ENCODE peak calls at places on chromosomes 7 and 10, in four cellular contexts. One of them, this sample, is unnamed.

GRCh38 chr10:123687758-123688157 is 21.6 kb downstream of the GPR26 start:
- DNase-seq in OCI-LY7: no peak
- DNase-seq in AG10803: no peak
- DNase-seq in lower lobe of right lung: no peak
- DNase-seq in this sample: no peak

GRCh38 chr7:128453836-128454804 is 1.6 kb upstream of the HILPDA start:
- DNase-seq in OCI-LY7: no peak
- DNase-seq in lower lobe of right lung: peak; percentile 72
- DNase-seq in AG10803: peak; percentile 85
- DNase-seq in this sample: peak; percentile 78

GRCh38 chr7:23293500-23294073 is 5.6 kb upstream of the MALSU1 start:
- DNase-seq in lower lobe of right lung: no peak
- DNase-seq in OCI-LY7: no peak
- DNase-seq in AG10803: no peak
- DNase-seq in this sample: no peak

GRCh38 chr10:109633846-109634245 is 289.5 kb downstream of the XPNPEP1 start:
- DNase-seq in AG10803: no peak
- DNase-seq in lower lobe of right lung: no peak
- DNase-seq in OCI-LY7: peak; percentile 38
- DNase-seq in this sample: no peak

GRCh38 chr7:48097511-48098231 is 8.6 kb downstream of the UPP1 start:
- DNase-seq in OCI-LY7: no peak
- DNase-seq in lower lobe of right lung: no peak
- DNase-seq in AG10803: peak; percentile 49
- DNase-seq in this sample: no peak

GRCh38 chr10:131841131-131841661 is 59.6 kb upstream of the PPP2R2D start:
- DNase-seq in lower lobe of right lung: peak; percentile 16
- DNase-seq in AG10803: no peak
- DNase-seq in OCI-LY7: no peak
- DNase-seq in this sample: no peak

GRCh38 chr7:38398725-38399321 is 125.4 kb upstream of the TARP start:
- DNase-seq in AG10803: peak; percentile 41
- DNase-seq in OCI-LY7: peak; percentile 61
- DNase-seq in lower lobe of right lung: peak; percentile 73
- DNase-seq in this sample: peak; percentile 66

GRCh38 chr7:40804477-40805215 is 669.8 kb downstream of the SUGCT start:
- DNase-seq in lower lobe of right lung: no peak
- DNase-seq in AG10803: peak; percentile 86
- DNase-seq in OCI-LY7: no peak
- DNase-seq in this sample: peak; percentile 62

GRCh38 chr10:49123981-49124920 is 8.9 kb upstream of the VSTM4 start:
- DNase-seq in lower lobe of right lung: no peak
- DNase-seq in AG10803: no peak
- DNase-seq in OCI-LY7: no peak
- DNase-seq in this sample: no peak

GRCh38 chr10:127243490-127244272 is 47.3 kb upstream of the INSYN2A start:
- DNase-seq in lower lobe of right lung: no peak
- DNase-seq in OCI-LY7: peak; percentile 3
- DNase-seq in AG10803: peak; percentile 31
- DNase-seq in this sample: peak; percentile 47

GRCh38 chr10:675532-675931 is 13.9 kb downstream of the DIP2C start:
- DNase-seq in OCI-LY7: no peak
- DNase-seq in AG10803: no peak
- DNase-seq in lower lobe of right lung: no peak
- DNase-seq in this sample: no peak

GRCh38 chr10:92688927-92689662 is 660 bp upstream of the HHEX start:
- DNase-seq in AG10803: no peak
- DNase-seq in OCI-LY7: peak; percentile 56
- DNase-seq in lower lobe of right lung: no peak
- DNase-seq in this sample: no peak

GRCh38 chr7:20328692-20329091 is 2.0 kb upstream of the ITGB8 start:
- DNase-seq in AG10803: no peak
- DNase-seq in OCI-LY7: no peak
- DNase-seq in lower lobe of right lung: no peak
- DNase-seq in this sample: no peak
- H3K4me3 ChIP-seq in AG10803: no peak overlapping the region
- H3K4me3 ChIP-seq in OCI-LY7: no peak overlapping the region
- H3K4me3 ChIP-seq in lower lobe of right lung: no peak overlapping the region
- H3K4me3 ChIP-seq in this sample: no peak overlapping the region

GRCh38 chr7:142481548-142481947 is 223.7 kb upstream of the PRSS58 start:
- DNase-seq in lower lobe of right lung: no peak
- DNase-seq in OCI-LY7: no peak
- DNase-seq in AG10803: peak; percentile 49
- DNase-seq in this sample: peak; percentile 34
- TF ChIP-seq CTCF in lower lobe of right lung: no peak
- TF ChIP-seq CTCF in OCI-LY7: peak; percentile 38
- TF ChIP-seq CTCF in AG10803: peak; percentile 61
- TF ChIP-seq CTCF in this sample: peak; percentile 55

DNA sequence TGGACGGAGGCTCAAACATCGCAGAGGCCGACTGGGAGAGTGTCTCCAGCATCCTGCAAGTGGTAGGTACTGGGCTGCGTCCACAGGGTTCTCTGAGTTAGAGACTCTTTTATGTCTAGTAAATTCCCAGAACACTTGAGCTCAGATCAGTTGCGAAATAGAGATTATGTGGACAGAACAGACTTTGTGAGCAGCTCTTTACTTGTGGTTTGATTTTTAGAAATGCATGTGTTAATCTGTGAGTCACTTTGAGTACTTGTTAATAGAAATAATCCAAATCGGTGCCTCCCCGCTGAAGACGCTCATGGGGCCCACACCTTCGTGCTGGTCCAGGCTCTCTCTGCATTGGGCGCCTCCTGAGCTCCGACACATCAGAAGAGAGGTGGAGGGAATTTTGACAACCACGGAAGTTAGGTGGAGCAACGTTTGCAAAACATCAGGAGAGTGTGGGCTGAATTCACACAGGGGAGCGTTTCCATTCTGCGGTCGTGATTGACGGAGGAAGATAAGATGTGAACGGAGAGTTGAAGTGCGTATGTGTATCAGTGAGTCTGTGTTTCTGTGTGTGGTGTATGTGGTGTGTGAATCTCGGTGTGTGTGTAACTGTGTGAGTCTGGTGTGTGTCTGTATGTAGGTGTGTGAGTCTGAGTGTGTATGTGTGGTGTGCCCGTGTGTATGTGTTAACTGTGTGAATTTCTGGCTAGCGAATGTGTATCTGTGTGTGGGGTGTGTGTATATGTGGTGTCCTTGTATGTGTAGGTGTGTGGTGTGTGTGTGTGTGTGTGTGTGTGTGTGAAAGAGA is 32.1 kb downstream of the PFKP start:
- DNase-seq in lower lobe of right lung: no peak
- DNase-seq in AG10803: peak; percentile 88
- DNase-seq in OCI-LY7: no peak
- DNase-seq in this sample: peak; percentile 80
- H3K4me3 ChIP-seq in lower lobe of right lung: no peak overlapping the region
- H3K4me3 ChIP-seq in AG10803: no peak overlapping the region
- H3K4me3 ChIP-seq in OCI-LY7: no peak overlapping the region
- H3K4me3 ChIP-seq in this sample: no peak overlapping the region

GRCh38 chr7:15753834-15754600 is 67.5 kb upstream of the MEOX2 start:
- DNase-seq in OCI-LY7: no peak
- DNase-seq in lower lobe of right lung: no peak
- DNase-seq in AG10803: peak; percentile 66
- DNase-seq in this sample: no peak

GRCh38 chr7:15755061-15755460 is 68.6 kb upstream of the MEOX2 start:
- DNase-seq in lower lobe of right lung: no peak
- DNase-seq in AG10803: peak; percentile 90
- DNase-seq in OCI-LY7: no peak
- DNase-seq in this sample: peak; percentile 4

GRCh38 chr7:15757041-15757995 is 70.8 kb upstream of the MEOX2 start:
- DNase-seq in lower lobe of right lung: no peak
- DNase-seq in AG10803: peak; percentile 48
- DNase-seq in OCI-LY7: no peak
- DNase-seq in this sample: peak; percentile 10
- TF ChIP-seq CTCF in lower lobe of right lung: no peak
- TF ChIP-seq CTCF in AG10803: no peak
- TF ChIP-seq CTCF in OCI-LY7: no peak
- TF ChIP-seq CTCF in this sample: no peak

DNA sequence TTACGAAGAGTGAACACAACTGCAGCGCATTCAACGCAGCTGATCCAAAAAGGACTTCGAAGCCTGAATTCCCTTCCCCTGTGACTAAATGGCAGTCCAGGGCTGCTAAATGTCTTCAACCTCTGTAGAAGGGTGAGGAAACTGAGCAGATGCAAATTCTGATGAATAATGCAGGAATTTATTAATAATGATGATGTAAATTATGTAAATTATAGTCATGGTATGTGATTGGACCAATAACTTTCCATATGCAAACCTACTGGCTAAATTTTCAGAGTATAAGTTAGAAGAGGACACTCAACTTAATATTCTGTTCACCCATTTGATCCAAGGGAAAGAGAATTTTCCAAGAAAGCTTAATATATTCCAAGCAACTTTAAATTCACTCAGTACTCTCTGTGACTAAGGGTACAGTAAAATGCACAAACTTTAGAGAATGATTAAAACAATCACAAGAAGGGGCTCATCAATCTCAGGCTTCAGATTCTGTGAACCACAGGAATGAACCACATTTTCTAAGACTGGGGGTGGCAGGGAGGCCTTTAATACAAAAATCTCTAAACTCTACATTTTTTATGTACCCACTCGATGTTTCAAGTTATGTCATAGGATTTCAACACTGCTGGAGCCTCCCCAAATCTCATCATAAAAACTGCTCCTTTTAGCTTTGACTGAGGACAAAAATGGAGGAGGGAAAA is 3.5 kb downstream of the FGFR2 start:
- DNase-seq in lower lobe of right lung: no peak
- DNase-seq in OCI-LY7: no peak
- DNase-seq in AG10803: peak; percentile 73
- DNase-seq in this sample: no peak
- H3K4me3 ChIP-seq in lower lobe of right lung: no peak overlapping the region
- H3K4me3 ChIP-seq in OCI-LY7: no peak overlapping the region
- H3K4me3 ChIP-seq in AG10803: no peak overlapping the region
- H3K4me3 ChIP-seq in this sample: no peak overlapping the region

DNA sequence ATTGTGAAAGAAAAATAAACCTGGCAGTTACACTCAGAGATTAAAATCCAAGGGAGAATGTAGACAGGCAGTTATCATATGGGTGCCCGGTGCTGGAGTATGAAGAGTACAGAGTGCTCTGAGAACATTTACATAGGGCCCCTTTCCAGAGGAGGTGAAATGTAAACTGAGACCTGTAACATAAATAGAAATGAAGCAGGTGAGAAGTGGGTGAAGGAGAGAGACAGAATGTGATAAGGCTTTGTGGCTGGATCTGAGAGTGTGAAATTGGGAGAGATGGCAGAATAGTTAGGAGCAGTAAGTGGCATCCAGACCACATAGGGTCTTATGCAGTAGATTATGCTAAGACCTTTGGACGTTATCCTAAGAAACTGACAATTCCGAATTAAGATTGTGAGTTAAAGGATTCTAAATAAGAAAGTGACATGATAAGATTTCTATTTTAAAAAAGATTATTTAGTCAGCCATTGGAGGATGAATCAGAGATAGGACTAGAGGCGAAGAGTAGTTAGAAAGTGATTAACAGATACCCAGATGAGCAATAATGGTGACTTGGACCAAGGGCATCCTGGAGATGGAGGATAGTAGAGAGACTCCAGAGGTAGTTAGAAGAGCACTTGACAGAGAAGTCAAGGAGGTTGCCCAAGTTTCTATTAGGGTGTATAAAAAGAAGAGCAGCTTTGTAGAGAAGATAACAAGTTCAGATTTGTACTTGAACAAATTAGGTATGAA is 36.7 kb downstream of the DNAH11 start:
- DNase-seq in lower lobe of right lung: no peak
- DNase-seq in AG10803: no peak
- DNase-seq in OCI-LY7: no peak
- DNase-seq in this sample: no peak
- TF ChIP-seq CTCF in lower lobe of right lung: no peak
- TF ChIP-seq CTCF in AG10803: no peak
- TF ChIP-seq CTCF in OCI-LY7: no peak
- TF ChIP-seq CTCF in this sample: no peak

DNA sequence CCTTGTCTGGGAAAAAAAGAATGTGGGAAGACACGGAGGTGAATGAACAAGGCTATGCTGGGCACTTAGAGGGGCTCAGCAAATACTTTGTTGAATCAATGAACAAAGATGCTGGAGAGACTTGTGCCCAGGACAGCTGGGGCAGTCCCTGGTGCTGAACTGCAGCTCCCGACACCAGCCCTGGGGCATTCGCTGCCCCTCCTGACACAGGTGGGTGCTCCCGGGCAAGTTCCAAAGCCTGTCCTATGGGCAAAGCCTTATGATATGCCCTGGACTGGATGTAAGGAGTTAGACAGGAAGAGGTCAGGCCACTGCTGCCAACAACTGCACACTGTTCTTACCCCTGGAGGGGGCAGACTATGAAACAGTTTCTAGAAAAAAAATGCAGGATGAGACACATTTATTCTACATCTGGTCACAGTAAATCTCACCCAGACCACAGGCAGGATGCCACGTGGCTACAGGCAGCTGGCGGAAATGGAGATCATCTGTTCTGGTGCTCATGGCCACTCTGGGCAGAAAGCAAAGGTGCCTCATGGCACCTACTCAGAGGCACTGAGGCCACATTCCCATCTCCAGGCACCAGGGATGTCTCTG is 21.9 kb upstream of the FRAT2 start:
- DNase-seq in lower lobe of right lung: no peak
- DNase-seq in OCI-LY7: peak; percentile 53
- DNase-seq in AG10803: peak; percentile 89
- DNase-seq in this sample: peak; percentile 61
- H3K4me3 ChIP-seq in lower lobe of right lung: no peak overlapping the region
- H3K4me3 ChIP-seq in OCI-LY7: no peak overlapping the region
- H3K4me3 ChIP-seq in AG10803: no peak overlapping the region
- H3K4me3 ChIP-seq in this sample: no peak overlapping the region

GRCh38 chr7:88239852-88240251 is 20.0 kb upstream of the SRI start:
- DNase-seq in lower lobe of right lung: no peak
- DNase-seq in OCI-LY7: no peak
- DNase-seq in AG10803: no peak
- DNase-seq in this sample: no peak

GRCh38 chr7:88244287-88244686 is 24.4 kb upstream of the SRI start:
- DNase-seq in OCI-LY7: no peak
- DNase-seq in lower lobe of right lung: no peak
- DNase-seq in AG10803: no peak
- DNase-seq in this sample: no peak

GRCh38 chr7:88243345-88243909 is 23.6 kb upstream of the SRI start:
- DNase-seq in lower lobe of right lung: no peak
- DNase-seq in OCI-LY7: peak; percentile 24
- DNase-seq in AG10803: peak; percentile 41
- DNase-seq in this sample: peak; percentile 83
- TF ChIP-seq CTCF in lower lobe of right lung: peak; percentile 75
- TF ChIP-seq CTCF in OCI-LY7: peak; percentile 83
- TF ChIP-seq CTCF in AG10803: peak; percentile 74
- TF ChIP-seq CTCF in this sample: peak; percentile 65

GRCh38 chr7:72435366-72435765 is 23.2 kb upstream of the CALN1 start:
- DNase-seq in AG10803: no peak
- DNase-seq in lower lobe of right lung: no peak
- DNase-seq in OCI-LY7: no peak
- DNase-seq in this sample: no peak
- H3K4me3 ChIP-seq in AG10803: no peak overlapping the region
- H3K4me3 ChIP-seq in lower lobe of right lung: no peak overlapping the region
- H3K4me3 ChIP-seq in OCI-LY7: no peak overlapping the region
- H3K4me3 ChIP-seq in this sample: no peak overlapping the region